ENCODE peak calls at places on chromosomes 16 and 17, in seven cellular contexts. J is substantia nigra; G is NCI-H345; I is NCI-H1436 treated with DMSO at 0.1 percent for 48 hours; X is fibroblast of the conjunctiva; U is hypothalamus; R is activated naive CD8-positive, alpha-beta T cell treated with anti-CD3 and anti-CD28 coated beads for 36 hours. E is an unnamed sample.

GRCh38 chr17:77414811-77415400 is 274.1 kb downstream of the SEC14L1 start:
- DNase-seq in J (no peak), G (no peak), I (no peak), X (no peak), U (no peak), R (no peak), E (no peak)

GRCh38 chr17:76265624-76266243 is 586 bp downstream of the UBALD2 start:
- DNase-seq in J (no peak), G (peak), I (no peak), X (no peak), U (no peak), R (peak), E (peak)

GRCh38 chr17:41308251-41308917 is 725 bp downstream of the KRTAP16-1 start:
- DNase-seq in J (no peak), G (peak), I (no peak), X (no peak), U (no peak), R (peak), E (peak)

GRCh38 chr17:75317671-75318070 is 28.4 kb upstream of the SLC25A19 start:
- DNase-seq in J (no peak), G (no peak), I (no peak), X (no peak), U (no peak), R (no peak), E (peak)

GRCh38 chr17:78361227-78361683 is 1.4 kb upstream of the SOCS3 start:
- DNase-seq in J (no peak), G (no peak), I (no peak), X (no peak), U (no peak), R (no peak), E (no peak)

GRCh38 chr16:21646721-21647561 is 5.5 kb downstream of the IGSF6 start:
- DNase-seq in J (no peak), G (no peak), I (no peak), X (no peak), U (no peak), R (peak), E (peak)

GRCh38 chr17:45745843-45746494 is 38.2 kb upstream of the CRHR1 start:
- DNase-seq in J (no peak), G (no peak), I (no peak), X (no peak), U (no peak), R (no peak), E (no peak)

GRCh38 chr17:75110307-75110937 is 653 bp downstream of the ARMC7 start:
- DNase-seq in J (no peak), G (no peak), I (no peak), X (no peak), U (no peak), R (peak), E (peak)

GRCh38 chr17:16517477-16517876 is 25.5 kb upstream of the LRRC75A start:
- DNase-seq in J (no peak), G (no peak), I (no peak), X (no peak), U (no peak), R (no peak), E (no peak)

GRCh38 chr17:46922804-46923635 is at the start of gene GOSR2:
- DNase-seq in J (peak), G (peak), I (peak), X (peak), U (peak), R (peak), E (peak)

GRCh38 chr16:57544129-57544653 is 1.7 kb downstream of the ADGRG5 start:
- DNase-seq in J (no peak), G (no peak), I (no peak), X (no peak), U (no peak), R (no peak), E (no peak)

GRCh38 chr17:160336-160735 is 21.1 kb downstream of the DOC2B start:
- DNase-seq in J (no peak), G (no peak), I (no peak), X (no peak), U (no peak), R (no peak), E (no peak)

GRCh38 chr17:78800132-78800931 is 18.3 kb upstream of the CYTH1 start:
- DNase-seq in J (no peak), G (no peak), I (no peak), X (no peak), U (no peak), R (no peak), E (no peak)

E was measured in small intestine.